ENCODE peak calls at places on chromosomes 3 and 15, in four cellular contexts. Y, X, Z and P are unnamed samples.

GRCh38 chr3:70040386-70040785 is 40.9 kb downstream of the SAMMSON start:
- DNase-seq in Y (no peak), X (no peak), Z (no peak), P (no peak)

GRCh38 chr15:55530861-55531313 is 22.9 kb upstream of the DNAAF4 start:
- DNase-seq in Y (peak; percentile 42), X (peak; percentile 48), Z (peak; percentile 12), P (peak; percentile 44)

GRCh38 chr15:85749261-85750151 is 45.2 kb downstream of the KLHL25 start:
- DNase-seq in Y (no peak), X (peak; percentile 40), Z (no peak), P (no peak)

GRCh38 chr15:101578443-101578894 is 73.7 kb downstream of the TM2D3 start:
- DNase-seq in Y (no peak), X (peak; percentile 8), Z (no peak), P (peak; percentile 33)

GRCh38 chr3:52529376-52530333 is 4.0 kb downstream of the NT5DC2 start:
- DNase-seq in Y (peak; percentile 74), X (peak; percentile 70), Z (no peak), P (peak; percentile 87)

GRCh38 chr15:38072507-38073277 is 138.3 kb downstream of the TMCO5A start:
- DNase-seq in Y (peak; percentile 85), X (peak; percentile 79), Z (peak; percentile 66), P (peak; percentile 81)

GRCh38 chr3:67384790-67385397 is 269.5 kb downstream of the SUCLG2 start:
- DNase-seq in Y (peak; percentile 45), X (peak; percentile 63), Z (peak; percentile 24), P (peak; percentile 74)

GRCh38 chr15:27183182-27183581 is 212.2 kb downstream of the GABRG3 start:
- DNase-seq in Y (no peak), X (no peak), Z (no peak), P (no peak)

GRCh38 chr15:89777073-89777820 is 1.1 kb downstream of the MESP2 start:
- DNase-seq in Y (no peak), X (no peak), Z (no peak), P (no peak)

GRCh38 chr3:27943106-27943505 is 221.0 kb upstream of the EOMES start:
- DNase-seq in Y (peak; percentile 8), X (peak; percentile 36), Z (no peak), P (peak; percentile 19)

GRCh38 chr3:5021116-5021515 is 41.9 kb downstream of the BHLHE40 start:
- DNase-seq in Y (no peak), X (no peak), Z (no peak), P (no peak)

GRCh38 chr3:128068156-128068620 is 16.0 kb downstream of the SEC61A1 start:
- DNase-seq in Y (peak; percentile 76), X (peak; percentile 69), Z (no peak), P (peak; percentile 65)

GRCh38 chr3:13400114-13400696 is 19.9 kb downstream of the NUP210 start:
- DNase-seq in Y (no peak), X (no peak), Z (no peak), P (no peak)

GRCh38 chr15:32878342-32878741 is 160.5 kb downstream of the GREM1 start:
- DNase-seq in Y (no peak), X (no peak), Z (no peak), P (no peak)

GRCh38 chr3:29453278-29453961 is 172.5 kb downstream of the RBMS3 start:
- DNase-seq in Y (no peak), X (no peak), Z (no peak), P (peak; percentile 23)

GRCh38 chr15:64267331-64267973 is 88.5 kb downstream of the CSNK1G1 start:
- DNase-seq in Y (no peak), X (no peak), Z (no peak), P (no peak)

GRCh38 chr15:60392601-60392985 is 5.2 kb downstream of the ANXA2 start:
- DNase-seq in Y (peak; percentile 79), X (peak; percentile 89), Z (peak; percentile 87), P (peak; percentile 81)

GRCh38 chr3:177596822-177597271 is 399.6 kb upstream of the TBL1XR1 start:
- DNase-seq in Y (peak; percentile 51), X (peak; percentile 80), Z (no peak), P (no peak)

GRCh38 chr3:187902041-187902471 is 156.8 kb upstream of the BCL6 start:
- DNase-seq in Y (no peak), X (no peak), Z (no peak), P (no peak)

GRCh38 chr3:43390255-43390588 is 103.9 kb downstream of the SNRK start:
- DNase-seq in Y (no peak), X (no peak), Z (no peak), P (no peak)

GRCh38 chr3:93969443-93969842 is 4.3 kb downstream of the PROS1 start:
- DNase-seq in Y (peak; percentile 71), X (peak; percentile 76), Z (peak; percentile 66), P (peak; percentile 60)

GRCh38 chr15:44593042-44593736 is 56.2 kb downstream of the EIF3J start:
- DNase-seq in Y (peak; percentile 16), X (peak; percentile 26), Z (peak; percentile 22), P (peak; percentile 44)

GRCh38 chr3:12187448-12188327 is 29.0 kb upstream of the TIMP4 start:
- DNase-seq in Y (peak; percentile 70), X (peak; percentile 75), Z (peak; percentile 48), P (peak; percentile 77)

GRCh38 chr15:71054286-71054952 is 60.9 kb upstream of the THSD4 start:
- DNase-seq in Y (peak; percentile 42), X (no peak), Z (no peak), P (no peak)

GRCh38 chr15:60323322-60323721 is 74.5 kb downstream of the ANXA2 start:
- DNase-seq in Y (no peak), X (no peak), Z (no peak), P (no peak)

GRCh38 chr3:57826952-57827723 is 71.0 kb downstream of the SLMAP start:
- DNase-seq in Y (peak; percentile 26), X (no peak), Z (no peak), P (no peak)

GRCh38 chr15:27250223-27250622 is 279.2 kb downstream of the GABRG3 start:
- DNase-seq in Y (no peak), X (no peak), Z (no peak), P (no peak)

GRCh38 chr3:156816091-156816793 is 9.9 kb upstream of the LEKR1 start:
- DNase-seq in Y (peak; percentile 92), X (peak; percentile 58), Z (peak; percentile 66), P (peak; percentile 57)

GRCh38 chr15:94760348-94760747 is 529.0 kb downstream of the MCTP2 start:
- DNase-seq in Y (no peak), X (no peak), Z (no peak), P (no peak)

GRCh38 chr3:69009559-69010410 is 3.7 kb downstream of the EOGT start:
- DNase-seq in Y (peak; percentile 88), X (peak; percentile 85), Z (peak; percentile 68), P (peak; percentile 96)

GRCh38 chr3:186940965-186941364 is 10.6 kb downstream of the ST6GAL1 start:
- DNase-seq in Y (no peak), X (no peak), Z (peak; percentile 60), P (peak; percentile 52)

GRCh38 chr15:91224750-91225380 is 124.8 kb downstream of the SV2B start:
- DNase-seq in Y (peak; percentile 4), X (peak; percentile 54), Z (peak; percentile 16), P (peak; percentile 55)

GRCh38 chr3:161104561-161105551 is at the start of gene B3GALNT1:
- DNase-seq in Y (peak; percentile 74), X (peak; percentile 55), Z (peak; percentile 32), P (peak; percentile 71)

GRCh38 chr3:16200411-16200810 is 25.9 kb downstream of the GALNT15 start:
- DNase-seq in Y (no peak), X (peak; percentile 68), Z (peak; percentile 29), P (no peak)

GRCh38 chr3:141102372-141102771 is 51.2 kb downstream of the SPSB4 start:
- DNase-seq in Y (no peak), X (no peak), Z (no peak), P (no peak)

GRCh38 chr3:196127308-196128040 is 45.6 kb upstream of the TFRC start:
- DNase-seq in Y (no peak), X (no peak), Z (no peak), P (no peak)

GRCh38 chr15:99102332-99103235 is 2.3 kb upstream of the SYNM start:
- DNase-seq in Y (no peak), X (no peak), Z (no peak), P (no peak)

GRCh38 chr3:167978486-167978885 is 117.2 kb downstream of the GOLIM4 start:
- DNase-seq in Y (no peak), X (no peak), Z (no peak), P (no peak)

GRCh38 chr3:73508330-73508954 is 116.3 kb downstream of the PDZRN3 start:
- DNase-seq in Y (peak; percentile 83), X (peak; percentile 76), Z (peak; percentile 61), P (peak; percentile 81)

GRCh38 chr15:75840659-75841058 is 2.6 kb upstream of the UBE2Q2 start:
- DNase-seq in Y (peak; percentile 78), X (peak; percentile 81), Z (peak; percentile 36), P (peak; percentile 82)

GRCh38 chr3:115513411-115513800 is 109.9 kb upstream of the GAP43 start:
- DNase-seq in Y (no peak), X (no peak), Z (no peak), P (no peak)
- H3K4me3 ChIP-seq in Y (peak overlapping the region; percentile 55), X (peak overlapping the region; percentile 60), Z (peak overlapping the region; percentile 61), P (peak overlapping the region; percentile 68)

GRCh38 chr3:112995800-112996199 is 5.0 kb downstream of the GTPBP8 start:
- DNase-seq in Y (no peak), X (no peak), Z (no peak), P (no peak)

GRCh38 chr3:112987710-112988334 is 3.0 kb upstream of the GTPBP8 start:
- DNase-seq in Y (no peak), X (no peak), Z (no peak), P (no peak)

GRCh38 chr3:112990672-112991602 is at the start of gene GTPBP8:
- DNase-seq in Y (peak; percentile 95), X (peak; percentile 86), Z (peak; percentile 85), P (peak; percentile 91)
- TF ChIP-seq CTCF in Y (no peak), X (no peak), Z (no peak), P (no peak)

GRCh38 chr3:66047321-66048050 is 8.8 kb upstream of the MAGI1 start:
- DNase-seq in Y (peak; percentile 91), X (peak; percentile 91), Z (peak; percentile 69), P (peak; percentile 90)
- H3K4me3 ChIP-seq in Y (no peak overlapping the region), X (no peak overlapping the region), Z (no peak overlapping the region), P (no peak overlapping the region)

DNA sequence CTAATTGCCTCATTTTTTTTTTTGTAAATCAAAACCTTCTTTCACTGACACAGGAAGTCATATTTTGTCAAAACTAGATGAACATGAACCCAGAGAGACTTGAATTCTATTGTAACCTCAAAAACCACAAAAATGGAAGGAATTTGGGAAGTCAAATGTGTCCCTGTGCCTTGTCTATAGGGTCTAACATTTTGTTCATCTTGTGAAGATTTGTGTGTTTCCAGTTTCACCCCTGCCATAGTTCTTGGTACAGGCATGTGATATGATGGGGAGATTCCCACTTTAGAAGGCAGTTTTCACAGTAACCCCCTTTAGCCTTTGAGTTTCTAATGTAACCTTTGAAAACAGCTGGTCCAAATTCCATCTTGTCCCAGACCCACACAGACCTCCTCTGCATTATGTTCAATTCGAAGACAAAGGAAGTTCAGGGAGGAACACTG is 318.5 kb upstream of the ADAMTS9 start:
- DNase-seq in Y (peak; percentile 49), X (peak; percentile 33), Z (peak; percentile 24), P (peak; percentile 60)
- TF ChIP-seq CTCF in Y (no peak), X (no peak), Z (no peak), P (no peak)